ENCODE peak calls at places on chromosomes 7 and 10, in six cellular contexts. One of them, this sample, is unnamed.

GRCh38 chr7:55065511-55066229 is 46.9 kb downstream of the EGFR start:
- DNase-seq in endothelial cell of umbilical vein: peak; percentile 79
- DNase-seq in A549: peak; percentile 84
- DNase-seq in K562: no peak
- DNase-seq in GM12878: peak; percentile 38
- DNase-seq in HepG2: peak; percentile 82
- DNase-seq in this sample: peak; percentile 59

GRCh38 chr10:131943021-131943814 is 38.5 kb downstream of the BNIP3 start:
- DNase-seq in endothelial cell of umbilical vein: no peak
- DNase-seq in A549: peak; percentile 52
- DNase-seq in K562: peak; percentile 44
- DNase-seq in GM12878: no peak
- DNase-seq in HepG2: peak; percentile 15
- DNase-seq in this sample: peak; percentile 51

GRCh38 chr7:151408839-151409554 is 841 bp downstream of the WDR86 start:
- DNase-seq in endothelial cell of umbilical vein: no peak
- DNase-seq in A549: no peak
- DNase-seq in K562: no peak
- DNase-seq in GM12878: peak; percentile 23
- DNase-seq in HepG2: peak; percentile 66
- DNase-seq in this sample: peak; percentile 57

GRCh38 chr10:111076682-111077661 is at the start of gene ADRA2A:
- DNase-seq in endothelial cell of umbilical vein: peak; percentile 35
- DNase-seq in A549: peak; percentile 44
- DNase-seq in K562: no peak
- DNase-seq in GM12878: no peak
- DNase-seq in HepG2: no peak
- DNase-seq in this sample: peak; percentile 32

GRCh38 chr7:33716581-33717477 is 188.5 kb upstream of the BMPER start:
- DNase-seq in endothelial cell of umbilical vein: peak; percentile 84
- DNase-seq in A549: peak; percentile 68
- DNase-seq in K562: no peak
- DNase-seq in GM12878: no peak
- DNase-seq in HepG2: peak; percentile 33
- DNase-seq in this sample: peak; percentile 38

GRCh38 chr7:55733584-55733983 is 129.0 kb downstream of the SEPTIN14 start:
- DNase-seq in endothelial cell of umbilical vein: peak; percentile 47
- DNase-seq in A549: no peak
- DNase-seq in K562: no peak
- DNase-seq in GM12878: no peak
- DNase-seq in HepG2: no peak
- DNase-seq in this sample: no peak

GRCh38 chr10:80413152-80413996 is 5.0 kb downstream of the PRXL2A start:
- DNase-seq in endothelial cell of umbilical vein: peak; percentile 88
- DNase-seq in A549: no peak
- DNase-seq in K562: no peak
- DNase-seq in GM12878: no peak
- DNase-seq in HepG2: no peak
- DNase-seq in this sample: peak; percentile 49

GRCh38 chr7:34849163-34849960 is 187.9 kb downstream of the DPY19L1 start:
- DNase-seq in endothelial cell of umbilical vein: peak; percentile 21
- DNase-seq in A549: peak; percentile 31
- DNase-seq in K562: no peak
- DNase-seq in GM12878: no peak
- DNase-seq in HepG2: peak; percentile 6
- DNase-seq in this sample: no peak

GRCh38 chr7:127252736-127253288 is at the start of gene GRM8:
- DNase-seq in endothelial cell of umbilical vein: peak; percentile 61
- DNase-seq in A549: peak; percentile 13
- DNase-seq in K562: peak; percentile 83
- DNase-seq in GM12878: no peak
- DNase-seq in HepG2: peak; percentile 9
- DNase-seq in this sample: no peak

GRCh38 chr7:144854839-144855424 is 19.1 kb upstream of the TPK1 start:
- DNase-seq in endothelial cell of umbilical vein: peak; percentile 40
- DNase-seq in A549: peak; percentile 52
- DNase-seq in K562: peak; percentile 40
- DNase-seq in GM12878: no peak
- DNase-seq in HepG2: peak; percentile 4
- DNase-seq in this sample: peak; percentile 34

GRCh38 chr7:100965723-100966541 is 3.4 kb upstream of the MUC12 start:
- DNase-seq in endothelial cell of umbilical vein: peak; percentile 49
- DNase-seq in A549: peak; percentile 88
- DNase-seq in K562: peak; percentile 99
- DNase-seq in GM12878: no peak
- DNase-seq in HepG2: peak; percentile 57
- DNase-seq in this sample: peak; percentile 83

GRCh38 chr7:10239643-10240345 is 733.9 kb upstream of the PHF14 start:
- DNase-seq in endothelial cell of umbilical vein: peak; percentile 47
- DNase-seq in A549: no peak
- DNase-seq in K562: no peak
- DNase-seq in GM12878: no peak
- DNase-seq in HepG2: no peak
- DNase-seq in this sample: no peak

GRCh38 chr7:29113384-29114102 is 32.8 kb downstream of the CPVL start:
- DNase-seq in endothelial cell of umbilical vein: peak; percentile 46
- DNase-seq in A549: peak; percentile 15
- DNase-seq in K562: no peak
- DNase-seq in GM12878: no peak
- DNase-seq in HepG2: peak; percentile 24
- DNase-seq in this sample: peak; percentile 70

GRCh38 chr10:75547391-75548298 is 116.2 kb downstream of the LRMDA start:
- DNase-seq in endothelial cell of umbilical vein: no peak
- DNase-seq in A549: no peak
- DNase-seq in K562: no peak
- DNase-seq in GM12878: peak; percentile 33
- DNase-seq in HepG2: no peak
- DNase-seq in this sample: peak; percentile 90

GRCh38 chr10:78817361-78817760 is 251.4 kb upstream of the ZMIZ1 start:
- DNase-seq in endothelial cell of umbilical vein: no peak
- DNase-seq in A549: no peak
- DNase-seq in K562: no peak
- DNase-seq in GM12878: no peak
- DNase-seq in HepG2: no peak
- DNase-seq in this sample: peak; percentile 46

GRCh38 chr7:80244206-80244956 is 109.8 kb downstream of the GNAI1 start:
- DNase-seq in endothelial cell of umbilical vein: peak; percentile 6
- DNase-seq in A549: no peak
- DNase-seq in K562: no peak
- DNase-seq in GM12878: no peak
- DNase-seq in HepG2: no peak
- DNase-seq in this sample: no peak

GRCh38 chr10:29609696-29610095 is 25.1 kb downstream of the SVIL start:
- DNase-seq in endothelial cell of umbilical vein: no peak
- DNase-seq in A549: no peak
- DNase-seq in K562: no peak
- DNase-seq in GM12878: no peak
- DNase-seq in HepG2: no peak
- DNase-seq in this sample: no peak

GRCh38 chr10:61024801-61025201 is 80.8 kb upstream of the RHOBTB1 start:
- DNase-seq in endothelial cell of umbilical vein: no peak
- DNase-seq in A549: peak; percentile 19
- DNase-seq in K562: peak; percentile 44
- DNase-seq in GM12878: no peak
- DNase-seq in HepG2: peak; percentile 31
- DNase-seq in this sample: no peak
- TF ChIP-seq CTCF in endothelial cell of umbilical vein: peak; percentile 82
- TF ChIP-seq CTCF in A549: peak; percentile 41
- TF ChIP-seq CTCF in K562: peak; percentile 76
- TF ChIP-seq CTCF in GM12878: peak; percentile 36
- TF ChIP-seq CTCF in HepG2: peak; percentile 55
- TF ChIP-seq CTCF in this sample: peak; percentile 63

GRCh38 chr7:1668486-1668931 is 1.6 kb upstream of the ELFN1 start:
- DNase-seq in endothelial cell of umbilical vein: no peak
- DNase-seq in A549: peak; percentile 76
- DNase-seq in K562: no peak
- DNase-seq in GM12878: no peak
- DNase-seq in HepG2: no peak
- DNase-seq in this sample: peak; percentile 48

GRCh38 chr7:1669954-1670893 is at the start of gene ELFN1:
- DNase-seq in endothelial cell of umbilical vein: no peak
- DNase-seq in A549: peak; percentile 51
- DNase-seq in K562: peak; percentile 65
- DNase-seq in GM12878: no peak
- DNase-seq in HepG2: no peak
- DNase-seq in this sample: peak; percentile 50

GRCh38 chr7:1670894-1671875 is 1.1 kb downstream of the ELFN1 start:
- DNase-seq in endothelial cell of umbilical vein: no peak
- DNase-seq in A549: no peak
- DNase-seq in K562: no peak
- DNase-seq in GM12878: no peak
- DNase-seq in HepG2: no peak
- DNase-seq in this sample: peak; percentile 25

GRCh38 chr7:1668932-1669485 is 1.1 kb upstream of the ELFN1 start:
- DNase-seq in endothelial cell of umbilical vein: no peak
- DNase-seq in A549: no peak
- DNase-seq in K562: no peak
- DNase-seq in GM12878: no peak
- DNase-seq in HepG2: no peak
- DNase-seq in this sample: peak; percentile 44

GRCh38 chr7:1669486-1669951 is 558 bp upstream of the ELFN1 start:
- DNase-seq in endothelial cell of umbilical vein: no peak
- DNase-seq in A549: peak; percentile 43
- DNase-seq in K562: no peak
- DNase-seq in GM12878: no peak
- DNase-seq in HepG2: no peak
- DNase-seq in this sample: peak; percentile 52
- TF ChIP-seq MYC in endothelial cell of umbilical vein: no peak
- TF ChIP-seq MYC in A549: no peak
- TF ChIP-seq MYC in K562: no peak
- TF ChIP-seq MYC in GM12878: no peak
- TF ChIP-seq MYC in HepG2: no peak
- TF ChIP-seq MYC in this sample: no peak

GRCh38 chr10:22228943-22229755 is 11.3 kb upstream of the EBLN1 start:
- DNase-seq in endothelial cell of umbilical vein: peak; percentile 94
- DNase-seq in A549: peak; percentile 94
- DNase-seq in K562: peak; percentile 89
- DNase-seq in GM12878: peak; percentile 83
- DNase-seq in HepG2: peak; percentile 80
- DNase-seq in this sample: peak; percentile 86

GRCh38 chr10:22228167-22228938 is 10.5 kb upstream of the EBLN1 start:
- DNase-seq in endothelial cell of umbilical vein: no peak
- DNase-seq in A549: no peak
- DNase-seq in K562: no peak
- DNase-seq in GM12878: no peak
- DNase-seq in HepG2: no peak
- DNase-seq in this sample: no peak

GRCh38 chr10:22230331-22230833 is 12.6 kb upstream of the EBLN1 start:
- DNase-seq in endothelial cell of umbilical vein: peak; percentile 75
- DNase-seq in A549: peak; percentile 73
- DNase-seq in K562: peak; percentile 14
- DNase-seq in GM12878: no peak
- DNase-seq in HepG2: no peak
- DNase-seq in this sample: peak; percentile 61

GRCh38 chr10:22231260-22231659 is 13.4 kb upstream of the EBLN1 start:
- DNase-seq in endothelial cell of umbilical vein: no peak
- DNase-seq in A549: no peak
- DNase-seq in K562: no peak
- DNase-seq in GM12878: no peak
- DNase-seq in HepG2: no peak
- DNase-seq in this sample: no peak

DNA sequence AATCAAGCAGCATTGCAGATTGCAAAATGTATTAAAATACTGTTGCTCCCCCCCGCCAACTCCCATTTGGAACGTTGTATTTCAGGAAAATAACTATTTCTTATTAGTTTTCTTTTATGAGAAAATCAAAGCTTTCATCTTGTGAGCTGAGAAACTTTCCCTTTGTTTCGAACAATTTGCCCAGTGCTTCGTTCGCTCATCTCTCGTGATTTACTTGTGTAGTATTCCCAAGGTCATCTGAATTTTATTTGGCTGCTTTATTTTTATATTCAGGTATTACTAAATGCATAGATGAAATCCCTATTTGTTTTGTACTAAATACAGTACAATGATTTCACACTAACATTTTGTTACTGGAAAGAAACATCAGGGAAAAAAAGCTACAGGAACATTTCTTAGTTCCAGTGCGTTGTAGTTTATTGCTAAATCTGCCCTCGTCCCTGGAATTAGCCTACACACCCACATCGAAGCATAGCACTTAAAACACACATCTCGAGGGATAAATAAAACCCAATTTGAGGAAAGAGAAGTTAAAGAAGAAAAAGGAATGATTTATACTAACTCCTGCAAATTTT is 12.0 kb upstream of the EBLN1 start:
- DNase-seq in endothelial cell of umbilical vein: peak; percentile 59
- DNase-seq in A549: no peak
- DNase-seq in K562: no peak
- DNase-seq in GM12878: no peak
- DNase-seq in HepG2: no peak
- DNase-seq in this sample: no peak
- H3K4me3 ChIP-seq in endothelial cell of umbilical vein: peak overlapping the region; percentile 97
- H3K4me3 ChIP-seq in A549: peak overlapping the region; percentile 64
- H3K4me3 ChIP-seq in K562: peak overlapping the region; percentile 44
- H3K4me3 ChIP-seq in GM12878: peak overlapping the region; percentile 68
- H3K4me3 ChIP-seq in HepG2: peak overlapping the region; percentile 81
- H3K4me3 ChIP-seq in this sample: peak overlapping the region; percentile 79

DNA sequence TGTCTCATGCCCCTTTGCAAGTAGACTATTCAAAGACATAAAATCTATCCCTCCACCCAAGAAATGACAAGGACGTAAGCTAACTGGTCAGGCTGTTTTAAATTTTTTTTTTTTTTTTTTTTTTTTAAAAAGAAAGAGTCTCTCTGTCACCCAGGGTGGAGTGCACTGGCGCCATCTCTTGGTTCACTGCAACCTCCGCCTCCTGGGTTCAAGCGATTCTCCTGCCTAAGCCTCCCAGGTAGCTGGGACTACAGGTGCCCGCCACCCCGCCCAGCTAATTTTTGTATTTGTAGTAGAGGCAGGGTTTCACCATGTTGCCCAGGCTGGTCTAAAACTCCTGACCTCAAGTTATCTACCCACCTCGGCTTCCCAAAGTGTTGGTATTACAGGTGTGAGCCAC is 11.2 kb downstream of the TRA2A start:
- DNase-seq in endothelial cell of umbilical vein: no peak
- DNase-seq in A549: peak; percentile 29
- DNase-seq in K562: no peak
- DNase-seq in GM12878: no peak
- DNase-seq in HepG2: no peak
- DNase-seq in this sample: peak; percentile 42
- TF ChIP-seq CTCF in endothelial cell of umbilical vein: peak; percentile 7
- TF ChIP-seq CTCF in A549: peak; percentile 40
- TF ChIP-seq CTCF in K562: peak; percentile 23
- TF ChIP-seq CTCF in GM12878: no peak
- TF ChIP-seq CTCF in HepG2: peak; percentile 46
- TF ChIP-seq CTCF in this sample: peak; percentile 47

DNA sequence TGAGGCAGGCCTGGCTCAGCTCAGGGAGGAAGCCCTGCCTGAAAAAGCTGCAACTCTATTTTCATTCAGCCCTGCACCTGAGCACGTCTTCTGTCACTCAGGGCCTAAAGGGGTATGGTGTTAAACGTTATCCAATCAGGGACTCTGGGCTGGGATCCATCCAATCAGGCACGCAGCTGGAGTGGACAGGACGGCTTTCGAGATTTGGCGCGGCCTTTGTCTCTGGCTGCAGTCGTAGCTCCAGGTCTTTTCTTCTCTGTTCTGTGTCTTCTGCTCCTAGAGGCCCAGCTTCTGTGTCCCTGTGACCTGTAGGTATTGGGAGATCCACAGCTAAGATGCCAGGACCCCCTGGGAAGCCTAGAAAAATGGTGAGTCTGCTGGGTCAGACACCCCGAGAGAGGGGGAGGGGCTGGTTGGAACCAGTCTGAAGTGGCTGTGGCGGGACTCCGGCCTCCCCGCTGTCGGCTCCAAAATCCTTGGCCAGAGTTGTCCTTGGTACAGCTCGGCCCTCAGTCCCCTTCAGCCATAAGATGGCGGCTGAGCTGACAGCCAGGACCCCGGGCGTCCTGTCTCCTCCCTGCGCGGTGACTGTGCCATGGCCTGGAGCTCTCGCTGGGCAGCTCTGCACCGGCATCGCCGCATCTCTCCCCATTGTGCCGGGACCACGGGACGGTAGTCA is 11.7 kb upstream of the ZNF680 start:
- DNase-seq in endothelial cell of umbilical vein: peak; percentile 8
- DNase-seq in A549: no peak
- DNase-seq in K562: no peak
- DNase-seq in GM12878: no peak
- DNase-seq in HepG2: no peak
- DNase-seq in this sample: no peak
- TF ChIP-seq MYC in endothelial cell of umbilical vein: no peak
- TF ChIP-seq MYC in A549: no peak
- TF ChIP-seq MYC in K562: no peak
- TF ChIP-seq MYC in GM12878: no peak
- TF ChIP-seq MYC in HepG2: no peak
- TF ChIP-seq MYC in this sample: no peak